ENCODE peak calls at places on chromosomes 2 and 18, in eight cellular contexts. C is GM12878; F is transverse colon; M is pancreas; S is CD8-positive, alpha-beta memory T cell; Q is breast epithelium; H is mammary epithelial cell; L is small intestine. A is an unnamed sample. For H3K9me3, the result is how much of the 10 kb centered on the place peaks cover.

GRCh38 chr2:235533616-235534385 is 40.0 kb downstream of the AGAP1 start:
- DNase-seq in Q (no peak), C (no peak), H (no peak), S (no peak), F (no peak), M (no peak), L (no peak), A (no peak)

GRCh38 chr2:88099798-88100488 is 27.9 kb downstream of the FABP1 start:
- DNase-seq in H (peak), S (no peak), F (no peak), C (no peak), L (no peak), M (no peak), Q (no peak), A (peak)

GRCh38 chr2:230219419-230220331 is at the start of gene SP110:
- DNase-seq in H (peak), S (peak), C (peak), L (peak), M (peak), F (peak), Q (peak), A (peak)

GRCh38 chr2:54644236-54644635 is 79.2 kb upstream of the EML6 start:
- DNase-seq in F (no peak), M (no peak), Q (no peak), S (no peak), L (no peak), C (no peak), H (no peak), A (no peak)

GRCh38 chr2:107534926-107535325 is 291.8 kb upstream of the RGPD4 start:
- DNase-seq in F (no peak), H (no peak), C (no peak), L (no peak), S (no peak), M (no peak), Q (no peak), A (no peak)

GRCh38 chr2:52821631-52822030 is 946.0 kb upstream of the CHAC2 start:
- DNase-seq in S (no peak), C (no peak), H (peak), Q (no peak), L (no peak), M (no peak), F (no peak), A (no peak)

GRCh38 chr2:62831729-62832128 is 126.2 kb downstream of the EHBP1 start:
- DNase-seq in M (no peak), S (no peak), L (no peak), H (no peak), Q (no peak), F (no peak), C (peak), A (no peak)

GRCh38 chr2:190210471-190210870 is 109.2 kb downstream of the HIBCH start:
- DNase-seq in Q (no peak), C (no peak), S (no peak), F (no peak), M (no peak), H (no peak), L (no peak), A (no peak)

GRCh38 chr2:56500317-56500716 is 316.5 kb downstream of the CCDC85A start:
- DNase-seq in S (no peak), L (no peak), H (no peak), Q (no peak), C (no peak), M (no peak), F (no peak), A (no peak)

GRCh38 chr2:187263675-187264580 is 184.1 kb downstream of the CALCRL start:
- DNase-seq in S (no peak), F (no peak), L (no peak), H (no peak), Q (no peak), C (no peak), M (no peak), A (no peak)

GRCh38 chr2:3683748-3684454 is 19.5 kb upstream of the DCDC2C start:
- DNase-seq in Q (no peak), C (no peak), F (no peak), S (no peak), M (no peak), H (peak), L (no peak), A (no peak)

GRCh38 chr2:64751286-64752260 is 97.9 kb upstream of the SERTAD2 start:
- DNase-seq in Q (no peak), F (peak), C (no peak), H (peak), M (peak), S (peak), L (peak), A (no peak)

DNA sequence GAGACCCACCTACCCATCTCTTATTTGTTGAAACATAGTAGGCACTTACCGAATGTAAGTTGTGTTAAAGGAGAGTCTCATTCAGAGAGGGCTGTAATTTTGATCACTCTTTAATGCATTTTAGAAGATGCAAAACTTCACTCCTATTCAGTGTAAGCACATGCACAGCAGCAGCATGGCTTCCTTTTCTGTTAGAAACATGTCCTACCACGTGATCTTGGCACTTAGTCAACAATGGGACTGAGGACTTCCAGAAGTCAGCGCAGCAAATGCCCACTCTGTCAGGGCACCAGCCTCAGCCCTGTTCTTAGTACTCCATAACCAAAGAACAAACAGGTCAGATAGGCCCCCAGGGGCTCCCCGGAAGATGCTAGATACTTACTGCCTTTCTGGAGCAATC is 456.5 kb downstream of the METTL4 start:
- DNase-seq in S (no peak), L (no peak), M (no peak), H (no peak), F (no peak), C (no peak), Q (no peak), A (no peak)
- H3K9me3 ChIP-seq in S (under half), L (under half), M (under half), H (under half), F (under half), C (under half), Q (under half), A (under half)

DNA sequence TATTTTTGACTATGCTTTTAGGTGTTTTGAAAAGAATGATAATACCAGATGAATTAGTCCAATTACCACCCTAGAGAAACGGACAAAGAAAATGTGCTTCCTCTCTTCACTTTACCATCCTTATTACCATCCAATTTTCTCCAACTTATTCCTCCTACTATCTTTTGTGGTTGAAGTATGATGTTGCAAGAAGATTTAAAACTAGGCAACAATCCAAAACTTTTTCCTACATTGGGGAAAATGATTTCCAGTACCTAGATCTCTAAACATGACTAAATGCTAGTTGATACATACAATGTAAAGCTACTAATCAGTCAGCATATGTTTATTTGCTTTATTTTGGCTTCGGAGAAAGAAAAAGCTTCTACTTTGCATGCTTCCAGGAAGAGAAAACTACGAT is 355.0 kb upstream of the LYPD1 start:
- DNase-seq in Q (no peak), F (no peak), C (no peak), H (no peak), S (no peak), L (no peak), M (no peak), A (no peak)
- H3K9me3 ChIP-seq in Q (under half), F (under half), C (under half), H (under half), S (under half), L (under half), M (under half), A (under half)

GRCh38 chr2:16053437-16054257 is 113.3 kb downstream of the MYCN start:
- DNase-seq in Q (no peak), F (no peak), C (no peak), L (no peak), S (no peak), M (no peak), H (no peak), A (no peak)
- H3K9me3 ChIP-seq in Q (under half), F (under half), C (under half), L (under half), S (under half), M (under half), H (under half), A (under half)

DNA sequence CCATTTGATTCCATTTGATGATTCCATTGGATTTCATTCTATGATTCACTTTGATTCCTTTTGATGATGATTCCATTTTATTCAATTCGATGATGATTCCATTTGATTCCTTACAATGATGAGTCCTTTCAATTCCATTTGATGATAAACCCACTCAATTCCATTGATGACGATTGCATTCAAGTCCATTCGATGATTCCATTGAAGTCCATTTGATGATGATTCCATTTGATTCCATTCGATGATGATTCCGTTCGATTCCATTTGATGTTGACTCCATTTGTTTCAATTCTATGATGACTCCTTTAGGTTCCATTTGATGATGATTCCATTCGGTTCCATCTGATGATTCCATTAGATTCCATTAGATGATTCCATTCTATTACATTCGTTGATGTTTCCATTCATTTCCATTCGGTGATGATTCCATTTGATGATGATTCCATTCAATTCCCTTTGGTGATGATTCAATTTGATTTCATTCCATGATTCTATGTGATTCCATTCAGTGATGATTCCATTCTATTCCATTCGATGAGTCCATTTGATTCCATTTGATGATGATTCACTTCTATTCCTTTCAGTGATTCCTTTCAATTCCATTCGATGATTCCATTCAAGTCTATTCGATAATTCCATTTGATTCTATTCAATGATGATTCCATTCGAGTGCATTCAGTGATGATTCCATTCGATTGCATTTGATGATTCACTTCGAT is 1106.0 kb downstream of the RPIA start:
- DNase-seq in C (no peak), Q (no peak), M (no peak), F (no peak), H (no peak), L (no peak), S (no peak), A (no peak)
- H3K9me3 ChIP-seq in C (under half), Q (half or more), M (under half), F (under half), H (half or more), L (under half), S (under half), A (under half)

GRCh38 chr2:82494744-82495143 is 1964.3 kb downstream of the SUCLG1 start:
- DNase-seq in C (no peak), Q (no peak), H (no peak), S (no peak), F (no peak), L (no peak), M (no peak), A (no peak)
- H3K9me3 ChIP-seq in C (under half), Q (under half), H (under half), S (under half), F (under half), L (under half), M (under half), A (under half)